ENCODE peak calls at places on chromosomes 5 and 9, in six cellular contexts. J is IMR-90, U is mesendoderm, V is mesenchymal stem cell, M is H1, R is trophoblast cell. L is an unnamed sample.
A peak's percentile ranks its signal among the peaks of the same experiment; 100 is the strongest.

GRCh38 chr5:111385970-111386831 is 126.1 kb downstream of the STARD4 start:
- DNase-seq in R (no peak), M (no peak), U (peak; percentile 5), V (no peak), J (no peak), L (no peak)

GRCh38 chr5:122099060-122099790 is 21.2 kb upstream of the LOX start:
- DNase-seq in V (peak; percentile 90), M (no peak), J (peak; percentile 90), R (peak; percentile 19), U (peak; percentile 48), L (no peak)

GRCh38 chr9:75027187-75028107 is 646 bp downstream of the CARNMT1 start:
- DNase-seq in U (peak; percentile 56), R (peak; percentile 52), M (peak; percentile 1), J (peak; percentile 45), V (peak; percentile 53), L (no peak)

GRCh38 chr5:83844320-83845068 is 123.8 kb upstream of the HAPLN1 start:
- DNase-seq in M (no peak), J (peak; percentile 74), V (peak; percentile 84), R (peak; percentile 80), U (peak; percentile 30), L (no peak)

GRCh38 chr5:64831996-64832395 is 63.3 kb downstream of the CWC27 start:
- DNase-seq in U (no peak), R (no peak), V (no peak), J (no peak), M (no peak), L (no peak)

GRCh38 chr9:26043431-26043830 is 365.2 kb upstream of the TUSC1 start:
- DNase-seq in U (peak; percentile 74), V (no peak), M (no peak), J (no peak), R (no peak), L (no peak)

GRCh38 chr5:10662083-10662482 is 98.2 kb downstream of the ANKRD33B start:
- DNase-seq in R (no peak), U (no peak), J (no peak), M (no peak), V (no peak), L (no peak)

GRCh38 chr9:136386018-136386417 is 12.5 kb upstream of the CARD9 start:
- DNase-seq in J (no peak), R (no peak), M (no peak), U (no peak), V (no peak), L (no peak)

GRCh38 chr9:38371495-38371894 is 21.0 kb upstream of the ALDH1B1 start:
- DNase-seq in J (peak; percentile 27), V (no peak), U (peak; percentile 35), M (no peak), R (peak; percentile 63), L (no peak)

GRCh38 chr9:96087669-96088299 is 212.3 kb downstream of the ERCC6L2 start:
- DNase-seq in V (no peak), M (peak; percentile 19), R (no peak), J (no peak), U (peak; percentile 97), L (no peak)

GRCh38 chr5:37478495-37478894 is 99.4 kb downstream of the WDR70 start:
- DNase-seq in J (no peak), M (no peak), U (no peak), V (no peak), R (no peak), L (no peak)

GRCh38 chr5:135217669-135218485 is 181.2 kb downstream of the MACROH2A1 start:
- DNase-seq in J (no peak), M (no peak), U (peak; percentile 21), R (no peak), V (no peak), L (no peak)

GRCh38 chr9:131578778-131579504 is 33.6 kb downstream of the PRRT1B start:
- DNase-seq in M (no peak), V (no peak), J (no peak), R (no peak), U (no peak), L (no peak)

GRCh38 chr9:97615439-97616072 is 17.6 kb downstream of the TSTD2 start:
- DNase-seq in U (peak; percentile 61), R (peak; percentile 86), V (peak; percentile 63), M (no peak), J (peak; percentile 54), L (peak; percentile 47)

GRCh38 chr5:126368239-126368812 is 54.9 kb upstream of the GRAMD2B start:
- DNase-seq in V (no peak), R (peak; percentile 98), M (peak; percentile 39), U (peak; percentile 93), J (peak; percentile 25), L (peak; percentile 42)

GRCh38 chr5:142289708-142290573 is 34.9 kb downstream of the SPRY4 start:
- DNase-seq in J (no peak), U (no peak), M (no peak), R (no peak), V (no peak), L (no peak)

GRCh38 chr9:128190516-128191405 is 611 bp downstream of the CIZ1 start:
- DNase-seq in M (no peak), R (no peak), U (no peak), V (peak; percentile 29), J (no peak), L (no peak)

GRCh38 chr5:94432499-94432898 is 185.9 kb downstream of the KIAA0825 start:
- DNase-seq in V (peak; percentile 63), M (no peak), U (no peak), J (peak; percentile 49), R (peak; percentile 63), L (no peak)

GRCh38 chr5:10507575-10508024 is 56.3 kb upstream of the ANKRD33B start:
- DNase-seq in R (no peak), V (peak; percentile 85), J (peak; percentile 58), U (no peak), M (no peak), L (no peak)

GRCh38 chr5:138336952-138337684 is 948 bp upstream of the FAM53C start:
- DNase-seq in R (peak; percentile 76), U (peak; percentile 93), M (no peak), V (peak; percentile 91), J (peak; percentile 79), L (no peak)

GRCh38 chr5:172404746-172405145 is 49.6 kb downstream of the SH3PXD2B start:
- DNase-seq in V (no peak), J (no peak), U (no peak), R (no peak), M (no peak), L (no peak)

GRCh38 chr5:172403191-172403794 is 51.0 kb downstream of the SH3PXD2B start:
- DNase-seq in M (no peak), V (peak; percentile 28), R (no peak), J (peak; percentile 67), U (no peak), L (peak; percentile 26)

GRCh38 chr5:172405226-172405625 is 49.1 kb downstream of the SH3PXD2B start:
- DNase-seq in V (no peak), M (no peak), R (no peak), U (no peak), J (no peak), L (no peak)

GRCh38 chr5:172403822-172404221 is 50.5 kb downstream of the SH3PXD2B start:
- DNase-seq in M (no peak), U (no peak), V (no peak), J (no peak), R (no peak), L (no peak)

DNA sequence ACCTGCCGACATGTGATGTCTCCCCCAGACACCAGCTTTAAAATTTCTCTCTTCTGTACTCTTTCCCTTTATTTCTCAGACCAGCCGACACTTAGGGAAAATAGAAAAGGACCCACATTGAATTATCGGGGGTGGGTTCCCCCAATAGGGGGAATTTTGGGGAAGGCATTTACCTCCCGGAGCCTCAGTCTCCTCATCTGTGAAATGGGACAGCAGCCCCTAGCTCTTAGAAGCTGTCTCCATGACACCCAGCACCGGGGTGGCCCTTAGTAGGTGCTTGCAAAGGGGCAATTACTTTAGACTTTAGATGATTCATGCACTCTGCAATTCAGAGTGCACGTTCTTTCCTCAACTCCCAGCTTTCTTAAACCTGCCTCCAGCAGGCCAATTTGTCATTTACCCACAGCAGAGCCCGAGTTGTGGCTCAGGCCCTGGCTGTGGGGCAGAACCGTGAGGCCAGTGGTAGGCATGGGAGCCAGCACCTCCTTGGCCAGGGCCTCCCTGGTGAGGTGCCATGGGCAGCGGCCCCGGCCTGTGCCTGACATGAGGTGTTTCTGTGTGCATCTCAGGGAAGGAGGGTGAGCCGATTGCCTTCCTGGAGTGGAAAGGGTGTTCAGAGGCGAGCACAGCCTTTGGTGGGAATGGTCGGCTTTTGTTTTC is 51.7 kb downstream of the SH3PXD2B start:
- DNase-seq in J (no peak), V (no peak), U (no peak), R (no peak), M (no peak), L (no peak)
- H2AK5ac ChIP-seq in J (no peak overlapping the region), V (no peak overlapping the region), U (no peak overlapping the region), R (peak overlapping the region; percentile 6), M (peak overlapping the region; percentile 96), L (peak overlapping the region; percentile 94)

DNA sequence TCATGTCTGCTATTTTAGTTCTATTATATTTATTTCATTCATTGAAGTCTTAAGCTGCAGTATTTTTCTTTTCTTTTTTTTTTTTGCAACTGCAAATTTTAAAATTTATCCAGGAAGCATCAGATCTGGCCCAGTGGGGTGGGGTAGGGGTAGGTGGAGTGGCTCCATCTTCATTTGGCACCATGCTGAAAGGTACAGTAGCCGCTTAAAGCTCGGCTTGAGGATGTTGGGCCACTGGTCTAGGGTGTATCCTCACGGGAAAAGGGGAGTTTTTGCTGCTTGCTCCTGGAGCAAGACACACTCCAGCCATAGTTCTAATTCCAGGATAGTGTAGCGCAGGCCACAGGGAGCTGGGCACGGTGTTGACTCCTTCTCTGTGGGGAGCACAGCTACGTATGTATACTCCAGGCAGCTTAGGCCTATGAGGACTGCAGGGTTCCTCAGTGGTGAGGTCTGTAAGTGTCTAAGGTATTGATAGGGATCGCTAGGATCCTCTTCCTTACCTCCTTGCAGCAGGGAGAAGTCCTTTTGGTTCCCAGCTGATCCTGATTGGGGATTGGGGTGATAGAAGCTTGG is 22.7 kb downstream of the RCL1 start:
- DNase-seq in U (peak; percentile 44), R (no peak), M (no peak), V (no peak), J (no peak), L (no peak)
- H3K4me3 ChIP-seq in U (no peak overlapping the region), R (no peak overlapping the region), M (no peak overlapping the region), V (no peak overlapping the region), J (no peak overlapping the region), L (no peak overlapping the region)

GRCh38 chr5:154107010-154107409 is 68.2 kb downstream of the MFAP3 start:
- DNase-seq in R (no peak), V (no peak), J (no peak), U (no peak), M (no peak), L (no peak)
- H2AK5ac ChIP-seq in R (no peak overlapping the region), V (no peak overlapping the region), J (no peak overlapping the region), U (no peak overlapping the region), M (peak overlapping the region; percentile 14), L (no peak overlapping the region)

DNA sequence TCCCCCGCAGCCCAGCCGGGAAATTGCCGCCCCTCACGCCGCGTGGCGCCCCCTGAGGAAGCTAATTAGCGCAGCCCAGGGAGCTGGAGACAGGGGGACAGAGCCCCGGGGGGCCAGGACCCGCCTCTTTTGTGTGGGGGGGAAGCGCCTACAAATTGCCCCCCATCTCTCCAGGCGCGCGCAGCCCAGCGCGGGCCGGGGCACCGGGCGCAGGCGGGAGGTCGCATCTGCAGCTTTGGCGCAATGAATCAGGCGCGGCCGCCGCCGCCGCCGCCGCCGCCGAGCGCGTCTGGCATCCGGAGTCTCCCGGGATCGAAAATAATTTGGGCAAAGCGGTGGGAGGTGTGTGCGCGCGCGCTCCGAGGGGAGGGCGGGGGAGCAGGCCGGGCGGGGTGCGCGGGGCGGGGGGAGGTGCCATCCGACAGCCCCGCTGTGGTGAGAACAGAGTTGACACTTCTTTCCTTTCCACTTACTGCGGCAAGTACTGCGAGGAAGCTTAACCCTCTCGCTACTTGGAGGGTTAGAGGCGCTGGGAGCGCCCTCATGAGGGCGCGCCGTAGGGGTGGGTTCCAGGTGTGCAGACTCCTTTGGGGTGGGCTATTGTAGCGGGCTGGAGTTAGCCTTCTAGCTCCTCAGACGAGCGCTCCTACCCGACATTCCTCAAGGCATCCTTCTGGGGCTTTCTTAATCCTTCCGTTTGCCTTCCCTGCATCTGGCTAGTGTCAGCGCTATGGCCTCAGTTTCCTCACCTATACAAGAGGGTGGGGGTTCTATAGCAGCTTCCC is 63.1 kb downstream of the CXXC5 start:
- DNase-seq in V (peak; percentile 66), J (peak; percentile 28), M (no peak), R (peak; percentile 49), U (peak; percentile 95), L (peak; percentile 73)
- H3K4me3 ChIP-seq in V (peak overlapping the region; percentile 72), J (peak overlapping the region; percentile 41), M (peak overlapping the region; percentile 40), R (peak overlapping the region; percentile 54), U (peak overlapping the region; percentile 18), L (peak overlapping the region; percentile 60)

L was measured in neuronal stem cell.